ENCODE peak calls at places on chromosomes 4 and X, in five cellular contexts. D is EH; T is colonic mucosa; W is stimulated activated naive CD8-positive, alpha-beta T cell treated with anti-CD3 and anti-CD28 coated beads, Interleukin-15, Interleukin-2, amounts not matched to agents 100 U/mL and 50 U/mL, for 24 hours; O is RWPE1. S is an unnamed sample.

GRCh38 chr4:126708716-126709115 is 924.0 kb upstream of the INTU start:
- DNase-seq in D (no peak), T (no peak), W (no peak), O (peak; percentile 58), S (peak; percentile 84)

GRCh38 chr4:620851-621261 is 4.5 kb upstream of the PDE6B start:
- DNase-seq in D (no peak), T (no peak), W (no peak), O (no peak), S (no peak)

GRCh38 chr4:7554885-7555284 is 120.2 kb upstream of the PSAPL1 start:
- DNase-seq in D (no peak), T (no peak), W (no peak), O (no peak), S (no peak)

GRCh38 chr4:55347610-55348228 is 1.7 kb downstream of the SRD5A3 start:
- DNase-seq in D (no peak), T (no peak), W (no peak), O (no peak), S (no peak)

GRCh38 chr4:53208749-53209148 is 157.1 kb downstream of the SCFD2 start:
- DNase-seq in D (peak; percentile 10), T (no peak), W (no peak), O (no peak), S (no peak)

GRCh38 chr4:106019771-106020170 is 124.5 kb downstream of the NPNT start:
- DNase-seq in D (peak; percentile 96), T (no peak), W (no peak), O (no peak), S (no peak)

GRCh38 chrX:150508461-150509367 is 59.7 kb upstream of the MTM1 start:
- DNase-seq in D (no peak), T (peak; percentile 30), W (no peak), O (no peak), S (no peak)

GRCh38 chr4:3285558-3286334 is 7.1 kb upstream of the RGS12 start:
- DNase-seq in D (peak; percentile 84), T (no peak), W (no peak), O (peak; percentile 4), S (peak; percentile 80)

GRCh38 chrX:148043456-148043855 is 62.3 kb downstream of the FMR1NB start:
- DNase-seq in D (peak; percentile 0), T (no peak), W (no peak), O (no peak), S (peak; percentile 60)

GRCh38 chrX:48957477-48957826 is at the start of gene OTUD5:
- DNase-seq in D (no peak), T (no peak), W (peak; percentile 79), O (peak; percentile 34), S (no peak)

GRCh38 chr4:105246712-105247111 is 100.0 kb downstream of the TET2 start:
- DNase-seq in D (peak; percentile 59), T (no peak), W (no peak), O (no peak), S (no peak)

GRCh38 chr4:125390126-125390525 is 75.4 kb downstream of the FAT4 start:
- DNase-seq in D (peak; percentile 83), T (no peak), W (no peak), O (peak; percentile 47), S (peak; percentile 64)

GRCh38 chr4:168877779-168878491 is 132.1 kb downstream of the CBR4 start:
- DNase-seq in D (no peak), T (peak; percentile 27), W (peak; percentile 39), O (no peak), S (peak; percentile 48)

GRCh38 chr4:110309686-110310085 is 111.3 kb upstream of the ELOVL6 start:
- DNase-seq in D (peak; percentile 48), T (no peak), W (no peak), O (no peak), S (no peak)

GRCh38 chr4:121594796-121595526 is 101.8 kb downstream of the ANXA5 start:
- DNase-seq in D (peak; percentile 60), T (no peak), W (no peak), O (no peak), S (peak; percentile 35)

GRCh38 chr4:176539091-176539784 is 219.5 kb downstream of the SPCS3 start:
- DNase-seq in D (peak; percentile 36), T (no peak), W (no peak), O (no peak), S (no peak)

GRCh38 chrX:136608295-136608933 is 39.5 kb upstream of the CD40LG start:
- DNase-seq in D (peak; percentile 14), T (peak; percentile 29), W (peak; percentile 50), O (no peak), S (peak; percentile 20)

GRCh38 chrX:118116308-118117068 is at the start of gene KLHL13:
- DNase-seq in D (peak; percentile 1), T (peak; percentile 25), W (peak; percentile 26), O (peak; percentile 45), S (peak; percentile 28)

GRCh38 chr4:153233761-153234371 is 29.6 kb downstream of the TRIM2 start:
- DNase-seq in D (peak; percentile 98), T (peak; percentile 38), W (no peak), O (peak; percentile 90), S (peak; percentile 92)

GRCh38 chr4:151804821-151805220 is 44.0 kb upstream of the GATB start:
- DNase-seq in D (peak; percentile 42), T (no peak), W (no peak), O (no peak), S (no peak)

GRCh38 chrX:9356846-9357245 is 108.0 kb upstream of the TBL1X start:
- DNase-seq in D (peak; percentile 75), T (no peak), W (no peak), O (no peak), S (no peak)

GRCh38 chrX:46750829-46751228 is 8.1 kb downstream of the SLC9A7 start:
- DNase-seq in D (no peak), T (no peak), W (no peak), O (no peak), S (no peak)

GRCh38 chrX:22634081-22634480 is 361.4 kb downstream of the CBLL2 start:
- DNase-seq in D (peak; percentile 60), T (no peak), W (no peak), O (no peak), S (peak; percentile 39)

GRCh38 chrX:78029663-78030062 is 60.2 kb upstream of the PGAM4 start:
- DNase-seq in D (peak; percentile 52), T (peak; percentile 27), W (no peak), O (peak; percentile 13), S (peak; percentile 21)

GRCh38 chrX:154064637-154065435 is 32.7 kb downstream of the MECP2 start:
- DNase-seq in D (no peak), T (no peak), W (no peak), O (no peak), S (no peak)

GRCh38 chr4:102759835-102760644 is 728 bp downstream of the MANBA start:
- DNase-seq in D (peak; percentile 54), T (peak; percentile 35), W (peak; percentile 12), O (peak; percentile 38), S (peak; percentile 67)

GRCh38 chr4:85408326-85408725 is 66.6 kb upstream of the ARHGAP24 start:
- DNase-seq in D (no peak), T (no peak), W (no peak), O (no peak), S (no peak)

GRCh38 chrX:108584617-108585211 is 145.1 kb downstream of the COL4A5 start:
- DNase-seq in D (peak; percentile 3), T (no peak), W (no peak), O (peak; percentile 1), S (peak; percentile 1)